ENCODE peak calls at places on chromosomes 2 and 18, in eight cellular contexts. One of them, this sample, is unnamed.
A peak's percentile ranks its signal among the peaks of the same experiment; 100 is the strongest.

GRCh38 chr2:39203382-39203781 is 40.4 kb downstream of the CDKL4 start:
- DNase-seq in SK-N-SH: no peak
- DNase-seq in activated B cell treated with CpG ODN at 0.5 μM for 24 hours: no peak
- DNase-seq in neural crest cell: no peak
- DNase-seq in tibial artery: no peak
- DNase-seq in body of pancreas: no peak
- DNase-seq in brain microvascular endothelial cell: no peak
- DNase-seq in hepatocyte: no peak
- DNase-seq in this sample: no peak

GRCh38 chr18:23719634-23720201 is 30.5 kb downstream of the LAMA3 start:
- DNase-seq in SK-N-SH: no peak
- DNase-seq in activated B cell treated with CpG ODN at 0.5 μM for 24 hours: no peak
- DNase-seq in neural crest cell: no peak
- DNase-seq in tibial artery: no peak
- DNase-seq in body of pancreas: peak; percentile 33
- DNase-seq in brain microvascular endothelial cell: peak; percentile 98
- DNase-seq in hepatocyte: peak; percentile 63
- DNase-seq in this sample: no peak

GRCh38 chr2:43221660-43222471 is 4.5 kb downstream of the ZFP36L2 start:
- DNase-seq in SK-N-SH: peak; percentile 87
- DNase-seq in activated B cell treated with CpG ODN at 0.5 μM for 24 hours: peak; percentile 31
- DNase-seq in neural crest cell: peak; percentile 77
- DNase-seq in tibial artery: peak; percentile 92
- DNase-seq in body of pancreas: peak; percentile 91
- DNase-seq in brain microvascular endothelial cell: peak; percentile 94
- DNase-seq in hepatocyte: peak; percentile 95
- DNase-seq in this sample: peak; percentile 47

GRCh38 chr2:69013123-69013836 is at the start of gene ANTXR1:
- DNase-seq in SK-N-SH: peak; percentile 87
- DNase-seq in activated B cell treated with CpG ODN at 0.5 μM for 24 hours: no peak
- DNase-seq in neural crest cell: peak; percentile 51
- DNase-seq in tibial artery: peak; percentile 54
- DNase-seq in body of pancreas: peak; percentile 39
- DNase-seq in brain microvascular endothelial cell: peak; percentile 64
- DNase-seq in hepatocyte: peak; percentile 69
- DNase-seq in this sample: peak; percentile 65

GRCh38 chr18:58900015-58900649 is 35.5 kb downstream of the ZNF532 start:
- DNase-seq in SK-N-SH: no peak
- DNase-seq in activated B cell treated with CpG ODN at 0.5 μM for 24 hours: no peak
- DNase-seq in neural crest cell: peak; percentile 25
- DNase-seq in tibial artery: no peak
- DNase-seq in body of pancreas: no peak
- DNase-seq in brain microvascular endothelial cell: no peak
- DNase-seq in hepatocyte: no peak
- DNase-seq in this sample: no peak

GRCh38 chr2:15942711-15943345 is 2.5 kb downstream of the MYCN start:
- DNase-seq in SK-N-SH: no peak
- DNase-seq in activated B cell treated with CpG ODN at 0.5 μM for 24 hours: no peak
- DNase-seq in neural crest cell: no peak
- DNase-seq in tibial artery: no peak
- DNase-seq in body of pancreas: no peak
- DNase-seq in brain microvascular endothelial cell: no peak
- DNase-seq in hepatocyte: no peak
- DNase-seq in this sample: no peak

GRCh38 chr2:201698588-201699226 is at the start of gene MPP4:
- DNase-seq in SK-N-SH: peak; percentile 12
- DNase-seq in activated B cell treated with CpG ODN at 0.5 μM for 24 hours: no peak
- DNase-seq in neural crest cell: no peak
- DNase-seq in tibial artery: no peak
- DNase-seq in body of pancreas: no peak
- DNase-seq in brain microvascular endothelial cell: no peak
- DNase-seq in hepatocyte: no peak
- DNase-seq in this sample: no peak

GRCh38 chr2:122191331-122191730 is 435.9 kb downstream of the TSN start:
- DNase-seq in SK-N-SH: peak; percentile 55
- DNase-seq in activated B cell treated with CpG ODN at 0.5 μM for 24 hours: no peak
- DNase-seq in neural crest cell: peak; percentile 39
- DNase-seq in tibial artery: no peak
- DNase-seq in body of pancreas: peak; percentile 16
- DNase-seq in brain microvascular endothelial cell: peak; percentile 7
- DNase-seq in hepatocyte: peak; percentile 74
- DNase-seq in this sample: no peak

GRCh38 chr2:95232232-95232631 is 24.9 kb downstream of the ZNF892 start:
- DNase-seq in SK-N-SH: no peak
- DNase-seq in activated B cell treated with CpG ODN at 0.5 μM for 24 hours: no peak
- DNase-seq in neural crest cell: no peak
- DNase-seq in tibial artery: no peak
- DNase-seq in body of pancreas: no peak
- DNase-seq in brain microvascular endothelial cell: no peak
- DNase-seq in hepatocyte: no peak
- DNase-seq in this sample: no peak

GRCh38 chr2:58913082-58913726 is 672.1 kb upstream of the FANCL start:
- DNase-seq in SK-N-SH: no peak
- DNase-seq in activated B cell treated with CpG ODN at 0.5 μM for 24 hours: no peak
- DNase-seq in neural crest cell: no peak
- DNase-seq in tibial artery: no peak
- DNase-seq in body of pancreas: no peak
- DNase-seq in brain microvascular endothelial cell: no peak
- DNase-seq in hepatocyte: no peak
- DNase-seq in this sample: no peak

GRCh38 chr18:72572896-72573295 is 28.8 kb upstream of the CBLN2 start:
- DNase-seq in SK-N-SH: no peak
- DNase-seq in activated B cell treated with CpG ODN at 0.5 μM for 24 hours: no peak
- DNase-seq in neural crest cell: no peak
- DNase-seq in tibial artery: no peak
- DNase-seq in body of pancreas: no peak
- DNase-seq in brain microvascular endothelial cell: no peak
- DNase-seq in hepatocyte: no peak
- DNase-seq in this sample: no peak

GRCh38 chr2:86661333-86661732 is 37.7 kb upstream of the RNF103 start:
- DNase-seq in SK-N-SH: no peak
- DNase-seq in activated B cell treated with CpG ODN at 0.5 μM for 24 hours: no peak
- DNase-seq in neural crest cell: no peak
- DNase-seq in tibial artery: no peak
- DNase-seq in body of pancreas: no peak
- DNase-seq in brain microvascular endothelial cell: peak; percentile 19
- DNase-seq in hepatocyte: no peak
- DNase-seq in this sample: no peak

GRCh38 chr2:28333606-28334526 is 58.8 kb upstream of the FOSL2 start:
- DNase-seq in SK-N-SH: no peak
- DNase-seq in activated B cell treated with CpG ODN at 0.5 μM for 24 hours: no peak
- DNase-seq in neural crest cell: no peak
- DNase-seq in tibial artery: no peak
- DNase-seq in body of pancreas: peak; percentile 41
- DNase-seq in brain microvascular endothelial cell: no peak
- DNase-seq in hepatocyte: no peak
- DNase-seq in this sample: no peak

GRCh38 chr2:231355802-231356473 is 39.6 kb upstream of the B3GNT7 start:
- DNase-seq in SK-N-SH: peak; percentile 77
- DNase-seq in activated B cell treated with CpG ODN at 0.5 μM for 24 hours: no peak
- DNase-seq in neural crest cell: no peak
- DNase-seq in tibial artery: peak; percentile 20
- DNase-seq in body of pancreas: no peak
- DNase-seq in brain microvascular endothelial cell: peak; percentile 26
- DNase-seq in hepatocyte: no peak
- DNase-seq in this sample: no peak

GRCh38 chr2:185608799-185609198 is 129.8 kb upstream of the FSIP2 start:
- DNase-seq in SK-N-SH: peak; percentile 5
- DNase-seq in activated B cell treated with CpG ODN at 0.5 μM for 24 hours: no peak
- DNase-seq in neural crest cell: no peak
- DNase-seq in tibial artery: no peak
- DNase-seq in body of pancreas: no peak
- DNase-seq in brain microvascular endothelial cell: peak; percentile 1
- DNase-seq in hepatocyte: peak; percentile 13
- DNase-seq in this sample: no peak

GRCh38 chr2:25809646-25810045 is 68.6 kb downstream of the ASXL2 start:
- DNase-seq in SK-N-SH: no peak
- DNase-seq in activated B cell treated with CpG ODN at 0.5 μM for 24 hours: no peak
- DNase-seq in neural crest cell: no peak
- DNase-seq in tibial artery: no peak
- DNase-seq in body of pancreas: no peak
- DNase-seq in brain microvascular endothelial cell: no peak
- DNase-seq in hepatocyte: no peak
- DNase-seq in this sample: no peak

GRCh38 chr2:70552501-70553333 is 909 bp downstream of the TGFA start:
- DNase-seq in SK-N-SH: peak; percentile 24
- DNase-seq in activated B cell treated with CpG ODN at 0.5 μM for 24 hours: no peak
- DNase-seq in neural crest cell: no peak
- DNase-seq in tibial artery: no peak
- DNase-seq in body of pancreas: peak; percentile 7
- DNase-seq in brain microvascular endothelial cell: no peak
- DNase-seq in hepatocyte: no peak
- DNase-seq in this sample: no peak

GRCh38 chr2:455913-456312 is 168.0 kb upstream of the ALKAL2 start:
- DNase-seq in SK-N-SH: no peak
- DNase-seq in activated B cell treated with CpG ODN at 0.5 μM for 24 hours: no peak
- DNase-seq in neural crest cell: no peak
- DNase-seq in tibial artery: no peak
- DNase-seq in body of pancreas: no peak
- DNase-seq in brain microvascular endothelial cell: no peak
- DNase-seq in hepatocyte: no peak
- DNase-seq in this sample: no peak

GRCh38 chr18:23887035-23887434 is 127.5 kb upstream of the TTC39C start:
- DNase-seq in SK-N-SH: no peak
- DNase-seq in activated B cell treated with CpG ODN at 0.5 μM for 24 hours: no peak
- DNase-seq in neural crest cell: no peak
- DNase-seq in tibial artery: no peak
- DNase-seq in body of pancreas: no peak
- DNase-seq in brain microvascular endothelial cell: no peak
- DNase-seq in hepatocyte: no peak
- DNase-seq in this sample: no peak

GRCh38 chr18:33839452-33840225 is 261.6 kb downstream of the ASXL3 start:
- DNase-seq in SK-N-SH: peak; percentile 46
- DNase-seq in activated B cell treated with CpG ODN at 0.5 μM for 24 hours: no peak
- DNase-seq in neural crest cell: no peak
- DNase-seq in tibial artery: no peak
- DNase-seq in body of pancreas: peak; percentile 56
- DNase-seq in brain microvascular endothelial cell: peak; percentile 50
- DNase-seq in hepatocyte: peak; percentile 77
- DNase-seq in this sample: no peak

GRCh38 chr2:236608308-236608564 is 38.6 kb downstream of the ACKR3 start:
- DNase-seq in SK-N-SH: peak; percentile 64
- DNase-seq in activated B cell treated with CpG ODN at 0.5 μM for 24 hours: no peak
- DNase-seq in neural crest cell: no peak
- DNase-seq in tibial artery: no peak
- DNase-seq in body of pancreas: no peak
- DNase-seq in brain microvascular endothelial cell: no peak
- DNase-seq in hepatocyte: peak; percentile 26
- DNase-seq in this sample: no peak

GRCh38 chr2:105873721-105874120 is 129.0 kb downstream of the NCK2 start:
- DNase-seq in SK-N-SH: no peak
- DNase-seq in activated B cell treated with CpG ODN at 0.5 μM for 24 hours: peak; percentile 53
- DNase-seq in neural crest cell: no peak
- DNase-seq in tibial artery: no peak
- DNase-seq in body of pancreas: peak; percentile 42
- DNase-seq in brain microvascular endothelial cell: peak; percentile 83
- DNase-seq in hepatocyte: peak; percentile 59
- DNase-seq in this sample: no peak

DNA sequence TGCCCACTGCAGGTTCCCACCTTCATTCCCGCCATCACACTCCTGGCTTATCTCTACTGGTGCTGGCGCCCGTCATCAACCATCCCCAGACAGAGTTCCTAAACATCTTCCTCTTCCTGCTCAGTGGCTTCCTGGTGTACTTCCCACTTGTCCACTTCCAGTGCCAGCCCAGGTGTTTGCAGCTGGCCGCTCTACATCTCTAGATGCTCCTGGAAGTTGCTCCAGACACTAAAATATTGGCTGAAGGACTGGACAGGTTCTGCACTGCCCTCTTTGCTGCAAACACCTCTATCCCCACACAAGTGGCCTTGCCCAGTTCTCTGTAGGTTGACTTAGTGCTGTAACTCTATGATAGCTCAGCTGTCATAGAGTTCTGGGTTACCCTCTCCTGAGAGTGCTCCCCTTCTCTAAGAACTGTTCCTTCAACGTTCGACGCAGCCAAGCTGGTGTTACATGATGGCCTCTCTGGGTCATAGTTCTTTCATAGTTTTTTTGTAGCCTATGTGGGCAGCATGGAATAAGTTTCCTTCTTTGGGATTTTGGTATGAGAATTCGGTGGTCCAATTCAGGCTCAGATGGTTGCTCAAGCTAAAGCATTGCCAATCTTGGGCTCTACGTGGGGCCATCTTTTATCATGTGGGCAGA is 45.8 kb upstream of the PUM2 start:
- DNase-seq in SK-N-SH: no peak
- DNase-seq in activated B cell treated with CpG ODN at 0.5 μM for 24 hours: no peak
- DNase-seq in neural crest cell: no peak
- DNase-seq in tibial artery: no peak
- DNase-seq in body of pancreas: no peak
- DNase-seq in brain microvascular endothelial cell: no peak
- DNase-seq in hepatocyte: no peak
- DNase-seq in this sample: peak; percentile 3
- TF ChIP-seq CTCF in SK-N-SH: no peak
- TF ChIP-seq CTCF in activated B cell treated with CpG ODN at 0.5 μM for 24 hours: no peak
- TF ChIP-seq CTCF in neural crest cell: no peak
- TF ChIP-seq CTCF in tibial artery: no peak
- TF ChIP-seq CTCF in body of pancreas: no peak
- TF ChIP-seq CTCF in brain microvascular endothelial cell: no peak
- TF ChIP-seq CTCF in hepatocyte: no peak
- TF ChIP-seq CTCF in this sample: no peak

DNA sequence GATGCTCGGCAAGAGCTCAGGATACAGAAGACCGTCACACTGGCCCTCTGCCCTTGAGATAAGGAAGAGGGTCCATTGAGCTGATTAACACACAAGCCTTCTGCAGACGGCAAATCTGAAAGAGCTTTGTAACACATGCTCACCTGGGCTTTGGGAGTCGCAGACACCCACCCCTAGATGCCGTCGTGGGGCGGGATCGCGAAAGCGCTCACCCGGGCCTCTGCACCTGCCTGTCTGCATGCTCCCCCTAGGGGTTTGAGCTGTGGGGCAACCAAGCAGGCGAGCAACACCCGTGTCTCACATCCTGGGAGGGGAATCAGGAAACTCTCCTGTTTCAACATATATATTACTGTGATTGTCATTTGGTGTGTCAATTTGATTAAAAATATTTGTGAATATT is 99.8 kb upstream of the KCNH7 start:
- DNase-seq in SK-N-SH: no peak
- DNase-seq in activated B cell treated with CpG ODN at 0.5 μM for 24 hours: no peak
- DNase-seq in neural crest cell: no peak
- DNase-seq in tibial artery: no peak
- DNase-seq in body of pancreas: no peak
- DNase-seq in brain microvascular endothelial cell: no peak
- DNase-seq in hepatocyte: no peak
- DNase-seq in this sample: no peak
- TF ChIP-seq CTCF in SK-N-SH: no peak
- TF ChIP-seq CTCF in activated B cell treated with CpG ODN at 0.5 μM for 24 hours: no peak
- TF ChIP-seq CTCF in neural crest cell: no peak
- TF ChIP-seq CTCF in tibial artery: no peak
- TF ChIP-seq CTCF in body of pancreas: no peak
- TF ChIP-seq CTCF in brain microvascular endothelial cell: no peak
- TF ChIP-seq CTCF in hepatocyte: no peak
- TF ChIP-seq CTCF in this sample: no peak

GRCh38 chr2:67824196-67824595 is 238.6 kb downstream of the C1D start:
- DNase-seq in SK-N-SH: no peak
- DNase-seq in activated B cell treated with CpG ODN at 0.5 μM for 24 hours: no peak
- DNase-seq in neural crest cell: no peak
- DNase-seq in tibial artery: no peak
- DNase-seq in body of pancreas: no peak
- DNase-seq in brain microvascular endothelial cell: no peak
- DNase-seq in hepatocyte: no peak
- DNase-seq in this sample: no peak
- TF ChIP-seq CTCF in SK-N-SH: no peak
- TF ChIP-seq CTCF in activated B cell treated with CpG ODN at 0.5 μM for 24 hours: no peak
- TF ChIP-seq CTCF in neural crest cell: no peak
- TF ChIP-seq CTCF in tibial artery: no peak
- TF ChIP-seq CTCF in body of pancreas: no peak
- TF ChIP-seq CTCF in brain microvascular endothelial cell: no peak
- TF ChIP-seq CTCF in hepatocyte: no peak
- TF ChIP-seq CTCF in this sample: no peak

GRCh38 chr2:189702071-189702470 is 27.6 kb downstream of the ANKAR start:
- DNase-seq in SK-N-SH: no peak
- DNase-seq in activated B cell treated with CpG ODN at 0.5 μM for 24 hours: no peak
- DNase-seq in neural crest cell: no peak
- DNase-seq in tibial artery: no peak
- DNase-seq in body of pancreas: no peak
- DNase-seq in brain microvascular endothelial cell: peak; percentile 11
- DNase-seq in hepatocyte: no peak
- DNase-seq in this sample: no peak
- TF ChIP-seq CTCF in SK-N-SH: peak; percentile 24
- TF ChIP-seq CTCF in activated B cell treated with CpG ODN at 0.5 μM for 24 hours: no peak
- TF ChIP-seq CTCF in neural crest cell: peak; percentile 37
- TF ChIP-seq CTCF in tibial artery: no peak
- TF ChIP-seq CTCF in body of pancreas: no peak
- TF ChIP-seq CTCF in brain microvascular endothelial cell: peak; percentile 32
- TF ChIP-seq CTCF in hepatocyte: no peak
- TF ChIP-seq CTCF in this sample: peak; percentile 46

This sample was measured in mesothelial cell of epicardium.